ENCODE peak calls at places on chromosomes 2 and 18, in nine cellular contexts. P is CD8-positive, alpha-beta memory T cell; Y is HepG2; W is A549; C is heart right ventricle; B is vagina; M is upper lobe of right lung; U is mesendoderm; H is left lung. R is an unnamed sample. For H3K4me1, the result is how much of the 10 kb centered on the place peaks cover.

GRCh38 chr2:96631804-96632435 is 6.2 kb downstream of the KANSL3 start:
- DNase-seq in P (no peak), Y (peak), W (peak), C (no peak), B (no peak), M (no peak), U (no peak), H (no peak), R (no peak)

GRCh38 chr2:191637182-191638078 is 40.5 kb upstream of the NABP1 start:
- DNase-seq in P (no peak), Y (peak), W (peak), C (no peak), B (no peak), M (no peak), U (peak), H (no peak), R (no peak)

GRCh38 chr2:8992643-8993042 is 10.8 kb downstream of the MBOAT2 start:
- DNase-seq in P (no peak), Y (no peak), W (no peak), C (no peak), B (no peak), M (no peak), U (no peak), H (no peak), R (no peak)

GRCh38 chr2:118521272-118521671 is 326.2 kb downstream of the EN1 start:
- DNase-seq in P (no peak), Y (no peak), W (no peak), C (no peak), B (no peak), M (no peak), U (no peak), H (no peak), R (no peak)

GRCh38 chr2:28004086-28004485 is 113.6 kb downstream of the BABAM2 start:
- DNase-seq in P (no peak), Y (no peak), W (peak), C (no peak), B (no peak), M (no peak), U (no peak), H (no peak), R (no peak)

GRCh38 chr18:48922801-48923730 is 27.7 kb downstream of the SMAD7 start:
- DNase-seq in P (no peak), Y (no peak), W (no peak), C (no peak), B (no peak), M (peak), U (peak), H (peak), R (peak)

GRCh38 chr2:209348453-209348852 is 75.4 kb upstream of the MAP2 start:
- DNase-seq in P (no peak), Y (no peak), W (no peak), C (no peak), B (no peak), M (no peak), U (no peak), H (no peak), R (no peak)

GRCh38 chr2:20071397-20072383 is 20.3 kb upstream of the LAPTM4A start:
- DNase-seq in P (no peak), Y (peak), W (peak), C (peak), B (peak), M (no peak), U (peak), H (no peak), R (no peak)

GRCh38 chr18:31211047-31211446 is 48.4 kb upstream of the DSC1 start:
- DNase-seq in P (no peak), Y (no peak), W (no peak), C (no peak), B (no peak), M (no peak), U (peak), H (no peak), R (no peak)

DNA sequence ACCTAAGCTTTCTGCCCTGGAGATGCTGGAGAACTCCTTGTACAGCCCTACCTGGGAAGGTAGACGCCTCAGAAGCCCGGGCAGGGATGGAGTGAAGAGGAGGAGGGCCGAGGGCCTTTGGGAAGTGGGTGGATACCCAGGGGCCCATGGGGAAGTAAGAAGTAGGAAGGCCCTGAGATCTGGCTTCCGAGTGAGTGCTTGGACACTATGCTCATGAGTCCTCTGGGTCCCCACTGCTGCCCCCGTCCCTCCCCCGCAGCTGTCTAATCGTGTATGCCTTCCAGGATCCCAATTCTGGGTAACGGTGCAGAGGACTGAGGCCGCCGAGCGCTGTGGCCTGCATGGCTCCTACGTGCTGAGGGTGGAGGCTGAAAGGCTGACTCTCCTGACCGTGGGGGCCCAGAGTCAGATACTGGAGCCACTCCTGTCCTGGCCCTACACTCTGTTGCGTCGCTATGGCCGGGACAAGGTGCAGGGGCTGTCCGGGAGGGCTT is 1.1 kb downstream of the DOK1 start:
- DNase-seq in P (no peak), Y (no peak), W (no peak), C (peak), B (no peak), M (peak), U (peak), H (peak), R (peak)
- H3K4me3 ChIP-seq in P (peak), Y (no peak), W (no peak), C (peak), B (peak), M (peak), U (no peak), H (peak), R (peak)

DNA sequence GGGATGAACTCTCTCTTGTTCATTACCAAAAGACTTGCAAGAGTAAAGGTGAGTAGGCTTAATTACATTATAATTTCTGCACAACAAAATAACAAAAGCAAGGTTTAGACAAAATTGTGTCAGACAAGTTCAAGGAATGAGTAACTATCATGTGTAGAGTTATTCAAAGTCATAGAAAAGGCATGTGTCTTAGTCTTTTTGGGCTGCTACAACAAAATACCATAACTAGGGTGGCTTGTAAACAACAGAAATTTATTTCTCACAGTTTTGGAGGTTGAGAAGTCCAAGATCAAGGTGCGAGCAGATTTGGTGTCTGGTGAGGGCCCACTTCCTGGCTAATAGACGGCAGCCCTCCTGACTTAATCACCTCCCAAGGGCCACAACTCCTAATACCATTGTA is 37.6 kb downstream of the IL1R2 start:
- DNase-seq in P (no peak), Y (no peak), W (no peak), C (no peak), B (no peak), M (no peak), U (no peak), H (no peak), R (no peak)
- H3K4me1 ChIP-seq in P (under half), Y (half or more), W (half or more), C (under half), B (under half), M (under half), U (under half), H (half or more), R (under half)

GRCh38 chr2:112764071-112765044 is at the start of gene CKAP2L:
- DNase-seq in P (peak), Y (peak), W (peak), C (peak), B (no peak), M (peak), U (peak), H (peak), R (peak)
- H3K4me3 ChIP-seq in P (peak), Y (peak), W (peak), C (peak), B (peak), M (peak), U (peak), H (peak), R (peak)

GRCh38 chr2:111119847-111120252 is 864 bp upstream of the BCL2L11 start:
- DNase-seq in P (no peak), Y (no peak), W (no peak), C (no peak), B (no peak), M (no peak), U (no peak), H (peak), R (no peak)
- H3K4me1 ChIP-seq in P (under half), Y (under half), W (under half), C (under half), B (half or more), M (under half), U (under half), H (half or more), R (half or more)

GRCh38 chr18:32868424-32868823 is 95.6 kb upstream of the KLHL14 start:
- DNase-seq in P (no peak), Y (no peak), W (no peak), C (no peak), B (no peak), M (no peak), U (peak), H (no peak), R (no peak)

GRCh38 chr18:32870611-32871010 is 97.8 kb upstream of the KLHL14 start:
- DNase-seq in P (no peak), Y (no peak), W (no peak), C (no peak), B (no peak), M (no peak), U (no peak), H (no peak), R (no peak)

DNA sequence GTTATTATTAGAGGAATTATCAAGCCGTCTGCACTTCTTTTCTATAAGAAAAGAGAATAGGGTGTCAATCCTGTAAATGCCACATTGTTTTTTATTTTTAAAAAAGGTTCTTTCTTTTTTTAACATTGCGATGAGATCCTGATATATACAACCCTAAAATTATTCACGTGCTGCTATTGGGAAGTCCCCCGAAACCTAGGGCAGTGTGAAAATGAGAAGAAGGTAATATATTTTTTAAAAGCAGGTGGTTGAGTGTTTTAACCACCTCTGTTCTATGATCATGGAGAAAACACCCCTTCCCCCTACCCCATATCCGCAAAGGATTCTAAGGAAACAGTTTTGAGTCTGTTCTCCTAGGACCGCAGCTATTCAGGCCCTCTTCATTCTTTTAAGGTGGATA is 94.5 kb upstream of the KLHL14 start:
- DNase-seq in P (no peak), Y (no peak), W (no peak), C (no peak), B (no peak), M (no peak), U (no peak), H (no peak), R (no peak)
- H3K4me3 ChIP-seq in P (no peak), Y (no peak), W (no peak), C (no peak), B (no peak), M (no peak), U (no peak), H (no peak), R (no peak)

GRCh38 chr18:76979906-76980305 is 152.7 kb downstream of the MBP start:
- DNase-seq in P (no peak), Y (no peak), W (no peak), C (no peak), B (peak), M (no peak), U (no peak), H (no peak), R (no peak)
- H3K4me1 ChIP-seq in P (under half), Y (under half), W (under half), C (under half), B (under half), M (under half), U (under half), H (under half), R (under half)

GRCh38 chr2:174339971-174340399 is 5.2 kb downstream of the SP9 start:
- DNase-seq in P (no peak), Y (no peak), W (peak), C (no peak), B (no peak), M (no peak), U (peak), H (no peak), R (no peak)
- H3K4me3 ChIP-seq in P (no peak), Y (peak), W (peak), C (no peak), B (no peak), M (no peak), U (no peak), H (no peak), R (no peak)

GRCh38 chr2:102401868-102402267 is 21.1 kb upstream of the IL18RAP start:
- DNase-seq in P (no peak), Y (no peak), W (no peak), C (no peak), B (no peak), M (no peak), U (no peak), H (no peak), R (no peak)

GRCh38 chr2:102399499-102400141 is 23.3 kb upstream of the IL18RAP start:
- DNase-seq in P (no peak), Y (no peak), W (no peak), C (no peak), B (no peak), M (no peak), U (no peak), H (no peak), R (no peak)

GRCh38 chr2:102396012-102396411 is 26.9 kb upstream of the IL18RAP start:
- DNase-seq in P (no peak), Y (no peak), W (no peak), C (no peak), B (no peak), M (no peak), U (no peak), H (no peak), R (no peak)

GRCh38 chr2:102392942-102393341 is 30.0 kb upstream of the IL18RAP start:
- DNase-seq in P (no peak), Y (no peak), W (no peak), C (no peak), B (no peak), M (no peak), U (no peak), H (no peak), R (no peak)

GRCh38 chr2:102397167-102397566 is 25.8 kb upstream of the IL18RAP start:
- DNase-seq in P (no peak), Y (no peak), W (no peak), C (no peak), B (no peak), M (no peak), U (no peak), H (no peak), R (no peak)
- H3K4me1 ChIP-seq in P (under half), Y (under half), W (under half), C (under half), B (under half), M (under half), U (under half), H (under half), R (under half)